ENCODE peak calls at places on chromosomes 3 and 15, in seven cellular contexts. I is T-helper 9 cell, R is nephron progenitor cell, A is AML-193, H is body of pancreas, T is kidney glomerular epithelial cell, G is EH. B is an unnamed sample.

GRCh38 chr3:67642734-67643133 is 11.7 kb downstream of the SUCLG2 start:
- DNase-seq in I (no peak), R (no peak), A (no peak), H (no peak), T (no peak), G (no peak), B (no peak)

GRCh38 chr15:35755237-35755802 is 209.4 kb upstream of the DPH6 start:
- DNase-seq in I (no peak), R (no peak), A (no peak), H (no peak), T (no peak), G (peak), B (no peak)

GRCh38 chr3:39019299-39019698 is 32.4 kb downstream of the SCN11A start:
- DNase-seq in I (no peak), R (no peak), A (no peak), H (no peak), T (no peak), G (no peak), B (no peak)

GRCh38 chr3:155890671-155891190 is 20.3 kb downstream of the GMPS start:
- DNase-seq in I (no peak), R (no peak), A (no peak), H (no peak), T (no peak), G (peak), B (no peak)

GRCh38 chr3:14431556-14431927 is 29.1 kb downstream of the SLC6A6 start:
- DNase-seq in I (peak), R (no peak), A (peak), H (no peak), T (no peak), G (no peak), B (no peak)

GRCh38 chr3:7518471-7518870 is 657.6 kb downstream of the GRM7 start:
- DNase-seq in I (no peak), R (no peak), A (no peak), H (peak), T (no peak), G (no peak), B (no peak)

GRCh38 chr15:78322243-78322642 is 17.9 kb upstream of the CRABP1 start:
- DNase-seq in I (no peak), R (no peak), A (no peak), H (no peak), T (no peak), G (peak), B (no peak)

GRCh38 chr15:63950911-63951481 is 95.3 kb downstream of the DAPK2 start:
- DNase-seq in I (no peak), R (no peak), A (no peak), H (no peak), T (no peak), G (peak), B (no peak)

GRCh38 chr3:159252274-159252673 is 450.4 kb downstream of the MFSD1 start:
- DNase-seq in I (no peak), R (no peak), A (no peak), H (no peak), T (no peak), G (peak), B (no peak)

GRCh38 chr15:69853572-69853971 is 244.1 kb downstream of the TLE3 start:
- DNase-seq in I (no peak), R (no peak), A (no peak), H (no peak), T (peak), G (peak), B (no peak)

GRCh38 chr3:128453521-128454309 is 13.0 kb downstream of the DNAJB8 start:
- DNase-seq in I (no peak), R (no peak), A (no peak), H (no peak), T (no peak), G (no peak), B (no peak)

GRCh38 chr3:3020209-3020608 is 90.0 kb downstream of the IL5RA start:
- DNase-seq in I (no peak), R (no peak), A (no peak), H (no peak), T (no peak), G (no peak), B (no peak)

GRCh38 chr3:183444748-183445147 is 16.3 kb upstream of the MCF2L2 start:
- DNase-seq in I (no peak), R (no peak), A (no peak), H (no peak), T (no peak), G (no peak), B (no peak)

GRCh38 chr3:158768881-158769518 is 32.9 kb upstream of the MFSD1 start:
- DNase-seq in I (no peak), R (no peak), A (no peak), H (no peak), T (peak), G (peak), B (no peak)

GRCh38 chr15:44719293-44719999 is 8.1 kb downstream of the B2M start:
- DNase-seq in I (peak), R (no peak), A (peak), H (no peak), T (no peak), G (peak), B (no peak)

GRCh38 chr15:39250460-39251186 is 330.3 kb upstream of the THBS1 start:
- DNase-seq in I (no peak), R (no peak), A (no peak), H (no peak), T (no peak), G (no peak), B (no peak)

GRCh38 chr3:178325330-178325729 is 210.9 kb upstream of the KCNMB2 start:
- DNase-seq in I (no peak), R (no peak), A (peak), H (no peak), T (peak), G (peak), B (no peak)

GRCh38 chr3:170689218-170689874 is 103.5 kb upstream of the SLC7A14 start:
- DNase-seq in I (no peak), R (no peak), A (no peak), H (peak), T (peak), G (peak), B (peak)

GRCh38 chr3:20148456-20148855 is 37.5 kb downstream of the SGO1 start:
- DNase-seq in I (no peak), R (no peak), A (no peak), H (no peak), T (no peak), G (no peak), B (no peak)

GRCh38 chr3:123536153-123536895 is 48.5 kb downstream of the HACD2 start:
- DNase-seq in I (no peak), R (no peak), A (no peak), H (no peak), T (no peak), G (no peak), B (no peak)

GRCh38 chr15:63189955-63190691 is 717 bp downstream of the RAB8B start:
- DNase-seq in I (no peak), R (no peak), A (peak), H (no peak), T (no peak), G (no peak), B (no peak)

GRCh38 chr3:52245322-52246263 is at the start of gene PPM1M:
- DNase-seq in I (peak), R (peak), A (peak), H (peak), T (no peak), G (peak), B (peak)

GRCh38 chr3:155281892-155282291 is 11.6 kb downstream of the STRIT1 start:
- DNase-seq in I (no peak), R (no peak), A (no peak), H (no peak), T (no peak), G (peak), B (peak)

GRCh38 chr3:99663981-99664380 is 25.6 kb downstream of the COL8A1 start:
- DNase-seq in I (no peak), R (no peak), A (no peak), H (no peak), T (no peak), G (no peak), B (no peak)

GRCh38 chr15:76904461-76905012 is 603 bp downstream of the SCAPER start:
- DNase-seq in I (no peak), R (no peak), A (no peak), H (peak), T (no peak), G (peak), B (peak)

GRCh38 chr3:3189102-3189727 is 9.7 kb upstream of the CRBN start:
- DNase-seq in I (no peak), R (no peak), A (no peak), H (no peak), T (no peak), G (peak), B (no peak)

GRCh38 chr3:190517696-190518095 is 3.8 kb downstream of the IL1RAP start:
- DNase-seq in I (no peak), R (no peak), A (peak), H (no peak), T (no peak), G (peak), B (no peak)

GRCh38 chr3:178420033-178420432 is 116.2 kb upstream of the KCNMB2 start:
- DNase-seq in I (no peak), R (no peak), A (no peak), H (no peak), T (no peak), G (no peak), B (no peak)

GRCh38 chr3:46370784-46371183 is at the start of gene CCR5:
- DNase-seq in I (no peak), R (no peak), A (no peak), H (no peak), T (no peak), G (no peak), B (no peak)

GRCh38 chr3:161403251-161403650 is 31.9 kb upstream of the SPTSSB start:
- DNase-seq in I (no peak), R (no peak), A (no peak), H (no peak), T (no peak), G (peak), B (no peak)

GRCh38 chr3:183300996-183301562 is 48.0 kb downstream of the B3GNT5 start:
- DNase-seq in I (no peak), R (no peak), A (no peak), H (no peak), T (no peak), G (peak), B (no peak)

GRCh38 chr3:52175416-52176187 is 21.4 kb upstream of the POC1A start:
- DNase-seq in I (no peak), R (no peak), A (no peak), H (no peak), T (no peak), G (no peak), B (no peak)

GRCh38 chr3:136835817-136836510 is 17.0 kb downstream of the SLC35G2 start:
- DNase-seq in I (no peak), R (no peak), A (no peak), H (no peak), T (no peak), G (peak), B (no peak)

GRCh38 chr3:117553461-117553860 is 843.9 kb downstream of the TUSC7 start:
- DNase-seq in I (no peak), R (no peak), A (no peak), H (no peak), T (peak), G (peak), B (no peak)

GRCh38 chr3:128263946-128264345 is 110.7 kb downstream of the EEFSEC start:
- DNase-seq in I (no peak), R (no peak), A (no peak), H (no peak), T (no peak), G (no peak), B (no peak)

B was measured in HAP-1.